ENCODE peak calls at places on chromosomes 11 and 22, in four cellular contexts. R, N, O and D are unnamed samples.

GRCh38 chr22:49991907-49992533 is 20.5 kb downstream of the IL17REL start:
- DNase-seq in R (no peak), N (no peak), O (no peak), D (no peak)

GRCh38 chr11:2783536-2784082 is 83.8 kb upstream of the KCNQ1OT1 start:
- DNase-seq in N (no peak), O (no peak), R (no peak), D (no peak)

GRCh38 chr22:29201722-29202230 is 3.9 kb upstream of the EMID1 start:
- DNase-seq in N (no peak), R (no peak), O (no peak), D (no peak)

GRCh38 chr11:66188580-66188979 is 79.9 kb upstream of the RAB1B start:
- DNase-seq in N (no peak), R (no peak), O (no peak), D (peak; percentile 20)

GRCh38 chr11:11403763-11404725 is 51.0 kb upstream of the CSNK2A3 start:
- DNase-seq in O (no peak), R (no peak), N (no peak), D (no peak)

GRCh38 chr22:38016182-38017078 is 32.1 kb upstream of the SOX10 start:
- DNase-seq in R (no peak), O (peak; percentile 19), N (no peak), D (peak; percentile 30)

GRCh38 chr11:129278586-129279319 is 86.6 kb upstream of the ARHGAP32 start:
- DNase-seq in O (no peak), N (no peak), R (peak; percentile 31), D (peak; percentile 11)

GRCh38 chr11:134639586-134640330 is 227.7 kb upstream of the B3GAT1 start:
- DNase-seq in N (no peak), O (no peak), R (no peak), D (peak; percentile 56)

GRCh38 chr22:38657248-38657909 is 941 bp downstream of the CBY1 start:
- DNase-seq in O (no peak), N (no peak), R (peak; percentile 32), D (peak; percentile 49)

GRCh38 chr11:46913484-46913883 is 4.9 kb downstream of the LRP4 start:
- DNase-seq in R (no peak), N (no peak), O (no peak), D (no peak)

GRCh38 chr22:29883831-29884139 is 811 bp downstream of the MTMR3 start:
- DNase-seq in N (no peak), O (no peak), R (no peak), D (no peak)

GRCh38 chr11:110762596-110762995 is 50.4 kb upstream of the ARHGAP20 start:
- DNase-seq in R (no peak), N (no peak), O (no peak), D (no peak)

GRCh38 chr11:134361661-134362060 is 29.9 kb downstream of the GLB1L2 start:
- DNase-seq in N (no peak), O (no peak), R (no peak), D (no peak)

GRCh38 chr11:75981546-75981945 is 166.5 kb downstream of the UVRAG start:
- DNase-seq in R (no peak), O (no peak), N (no peak), D (no peak)

GRCh38 chr22:47304191-47304831 is 541.9 kb downstream of the TBC1D22A start:
- DNase-seq in O (no peak), N (no peak), R (no peak), D (no peak)

GRCh38 chr11:67674442-67674871 is at the start of gene ALDH3B2:
- DNase-seq in R (no peak), O (no peak), N (no peak), D (no peak)

GRCh38 chr22:27825174-27825573 is 23.6 kb upstream of the MN1 start:
- DNase-seq in O (peak; percentile 30), R (peak; percentile 58), N (no peak), D (peak; percentile 52)

GRCh38 chr22:44387486-44387885 is 74.7 kb upstream of the SHISAL1 start:
- DNase-seq in O (no peak), R (no peak), N (no peak), D (no peak)

GRCh38 chr22:40401532-40401931 is 31.1 kb downstream of the SGSM3 start:
- DNase-seq in O (no peak), R (no peak), N (no peak), D (peak; percentile 51)

GRCh38 chr11:92436026-92436425 is 211.4 kb downstream of the FAT3 start:
- DNase-seq in N (no peak), O (no peak), R (no peak), D (no peak)

DNA sequence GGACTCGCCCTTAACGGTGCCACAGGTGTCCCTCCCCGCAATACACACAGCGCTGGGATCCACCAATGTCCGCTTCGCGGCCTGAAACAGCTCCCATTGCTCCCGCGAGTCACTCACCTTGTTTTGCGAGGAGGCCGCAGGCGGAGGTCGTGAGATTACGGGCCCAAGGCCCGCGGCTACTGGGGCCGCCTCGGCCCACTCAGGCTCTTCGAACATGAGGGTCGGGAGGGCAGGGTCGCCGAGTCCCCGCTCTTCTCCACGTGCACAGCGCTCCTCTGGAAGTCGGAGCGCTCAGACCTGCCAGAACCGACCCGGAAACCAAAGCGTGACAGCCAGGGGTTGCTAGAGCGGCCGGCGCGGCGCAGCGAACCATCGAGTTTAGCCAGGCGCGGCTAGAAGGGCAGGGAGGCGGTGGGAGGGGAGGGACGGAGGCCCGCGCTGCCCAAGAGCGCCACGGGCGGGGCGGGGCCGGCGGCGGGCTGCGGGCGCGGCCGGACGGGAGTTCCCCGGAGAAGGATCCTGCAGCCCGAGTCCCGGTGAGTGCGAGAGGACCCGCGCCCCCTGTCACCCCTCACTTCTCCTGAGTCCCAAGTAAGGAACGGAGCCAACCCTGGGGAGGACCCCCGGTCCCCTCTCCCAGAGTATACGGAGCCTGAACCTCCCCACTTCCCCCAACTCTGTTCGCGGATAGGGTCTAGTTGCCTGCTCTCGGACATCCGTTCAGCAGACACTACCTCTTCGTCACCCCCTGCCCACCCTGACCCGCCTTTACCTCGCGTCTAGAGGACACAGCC is at the start of the genes ILK and RRP8:
- DNase-seq in N (peak; percentile 59), O (peak; percentile 91), R (peak; percentile 93), D (peak; percentile 94)
- TF ChIP-seq CTCF in N (no peak), O (no peak), R (no peak), D (no peak)

GRCh38 chr11:69192282-69192681 is 36.5 kb downstream of the SMIM38 start:
- DNase-seq in R (no peak), O (no peak), N (no peak), D (no peak)
- TF ChIP-seq MAX in R (no peak), O (no peak), N (no peak), D (no peak)

GRCh38 chr22:36397767-36398093 is 10.0 kb upstream of the MYH9 start:
- DNase-seq in N (no peak), O (no peak), R (no peak), D (no peak)
- TF ChIP-seq CTCF in N (no peak), O (no peak), R (no peak), D (no peak)

GRCh38 chr11:44610556-44610955 is 45.1 kb downstream of the CD82 start:
- DNase-seq in R (no peak), O (no peak), N (no peak), D (no peak)
- TF ChIP-seq MAX in R (no peak), O (no peak), N (no peak), D (no peak)

GRCh38 chr22:22784249-22785039 is 103.2 kb upstream of the IGLL5 start:
- DNase-seq in R (no peak), N (no peak), O (no peak), D (no peak)
- TF ChIP-seq CTCF in R (no peak), N (no peak), O (no peak), D (no peak)

DNA sequence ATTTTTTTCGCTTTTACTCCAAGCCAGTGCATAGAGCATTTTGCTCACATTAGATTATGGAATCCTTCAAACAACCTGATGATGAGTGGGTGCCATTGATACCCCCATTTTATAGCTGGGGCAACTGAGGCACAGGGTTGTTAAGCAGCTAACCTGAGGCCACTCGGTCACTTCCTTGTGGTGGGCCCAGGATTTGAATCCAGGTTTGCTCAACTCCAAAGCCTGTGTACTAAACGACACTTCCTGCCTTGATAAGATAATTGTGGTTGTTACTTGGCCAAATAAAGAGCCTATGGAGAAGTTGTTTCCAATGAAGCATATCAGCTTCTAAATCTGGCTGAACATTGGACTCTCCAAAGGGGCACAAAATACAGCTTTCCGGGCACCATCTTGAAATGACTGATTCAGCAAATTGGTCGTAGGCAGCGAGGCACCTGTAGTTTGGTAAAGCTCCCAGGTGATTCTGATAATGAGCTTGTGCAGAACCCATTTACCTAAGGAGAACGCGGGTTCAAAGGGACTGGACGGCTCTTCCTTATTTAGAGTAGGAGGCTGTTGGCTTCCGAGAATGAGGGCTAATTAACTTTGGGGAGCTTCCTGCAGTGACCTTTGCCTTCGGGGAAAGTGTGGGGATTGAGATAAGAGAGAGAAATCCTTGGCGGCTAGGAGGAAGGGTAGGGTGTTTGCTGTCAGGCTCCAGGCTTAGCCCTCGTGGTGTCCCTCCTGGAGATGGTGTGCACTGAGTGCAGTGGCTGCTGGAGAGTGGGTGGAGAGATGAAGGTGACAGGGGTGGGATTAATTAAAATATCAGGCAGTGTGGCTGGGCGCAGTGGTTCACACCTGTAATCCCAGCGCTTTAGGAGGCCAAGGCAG is 17.5 kb upstream of the EHF start:
- DNase-seq in O (no peak), N (no peak), R (no peak), D (no peak)
- TF ChIP-seq MAX in O (no peak), N (no peak), R (no peak), D (no peak)

DNA sequence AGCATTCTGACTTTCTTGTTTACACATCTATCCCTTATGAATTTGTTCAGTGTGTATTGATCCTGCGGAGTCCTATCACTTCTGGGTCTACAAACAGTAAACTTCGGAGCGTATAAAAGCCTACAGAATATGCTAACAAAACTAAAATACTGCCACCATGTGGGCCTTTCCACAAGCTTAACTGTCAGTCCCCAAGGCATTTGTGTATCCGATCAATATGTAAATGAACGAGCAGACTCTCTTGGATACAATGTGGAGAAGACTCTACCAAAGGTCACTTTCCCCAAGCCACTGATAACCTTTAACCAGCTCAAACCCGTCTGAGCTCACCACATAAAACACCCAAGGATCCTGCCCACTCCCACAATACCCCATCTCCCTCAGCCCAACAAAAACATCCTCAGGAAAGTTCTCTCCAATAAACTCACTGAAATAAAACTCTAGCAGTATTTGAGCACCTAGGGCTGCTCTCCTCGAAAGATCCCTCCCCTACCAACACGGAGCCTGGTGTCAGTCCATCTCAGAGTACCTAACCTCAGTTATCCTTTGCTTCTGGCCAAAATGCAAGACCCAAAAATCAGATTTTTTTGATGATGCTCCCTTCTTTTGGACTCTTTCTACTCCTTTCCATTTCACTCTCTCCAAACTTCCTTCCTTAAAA is 17.8 kb downstream of the ADA2 start:
- DNase-seq in O (peak; percentile 16), R (no peak), N (no peak), D (peak; percentile 32)
- TF ChIP-seq CTCF in O (no peak), R (no peak), N (no peak), D (no peak)

GRCh38 chr11:124670732-124671131 is 2.8 kb downstream of the SIAE start:
- DNase-seq in R (no peak), O (no peak), N (no peak), D (peak; percentile 89)
- TF ChIP-seq MAX in R (no peak), O (no peak), N (no peak), D (peak; percentile 84)

DNA sequence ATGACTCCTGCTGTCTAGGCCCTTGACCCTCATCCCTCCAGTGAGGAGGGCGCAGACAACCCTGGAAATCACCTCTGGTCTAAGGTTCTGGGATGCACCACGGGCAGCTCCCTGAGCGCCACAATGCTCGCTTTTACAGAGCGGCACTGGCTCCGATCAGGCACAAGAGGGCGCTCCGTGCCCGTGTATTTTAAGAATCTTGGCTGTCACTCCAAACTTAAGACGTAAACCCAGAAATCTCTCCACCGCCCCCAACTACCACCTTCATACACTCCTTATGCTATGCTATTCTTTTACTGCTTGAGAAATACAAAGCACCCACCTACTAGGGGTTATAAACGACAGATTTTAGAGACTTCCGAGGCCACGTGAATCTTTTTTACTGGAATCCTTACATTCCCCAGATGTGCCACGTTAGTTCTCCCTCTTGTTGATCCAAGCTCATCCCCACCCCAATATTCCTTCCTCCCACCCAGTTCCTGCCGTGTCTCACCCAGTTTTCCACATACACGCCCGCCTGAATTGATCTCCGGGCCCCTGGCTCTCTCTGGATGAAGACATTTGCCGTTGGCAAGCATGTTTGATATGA is 453.6 kb downstream of the OPCML start:
- DNase-seq in R (peak; percentile 77), N (no peak), O (peak; percentile 52), D (peak; percentile 70)
- TF ChIP-seq CTCF in R (peak; percentile 78), N (peak; percentile 79), O (peak; percentile 60), D (peak; percentile 94)